ENCODE peak calls at places on chromosome 17, in eight cellular contexts. U is A549; R is CD8-positive, alpha-beta T cell; G is body of pancreas; S is prostate gland; M is ascending aorta; N is uterus; E is HCT116. Y is an unnamed sample.

GRCh38 chr17:31900877-31901276 is 631 bp downstream of the UTP6 start:
- DNase-seq in U (no peak), R (no peak), G (no peak), S (no peak), M (no peak), N (no peak), E (no peak), Y (peak; percentile 11)

GRCh38 chr17:36935681-36936454 is 1.4 kb upstream of the LHX1 start:
- DNase-seq in U (peak; percentile 72), R (no peak), G (no peak), S (no peak), M (no peak), N (no peak), E (no peak), Y (no peak)

GRCh38 chr17:74444406-74444805 is 12.5 kb downstream of the GPRC5C start:
- DNase-seq in U (no peak), R (no peak), G (peak; percentile 84), S (no peak), M (no peak), N (peak; percentile 46), E (no peak), Y (no peak)

GRCh38 chr17:73834684-73835343 is 190.6 kb upstream of the SDK2 start:
- DNase-seq in U (no peak), R (no peak), G (no peak), S (no peak), M (no peak), N (no peak), E (no peak), Y (no peak)

GRCh38 chr17:56918916-56919315 is 5.1 kb upstream of the TRIM25 start:
- DNase-seq in U (no peak), R (no peak), G (no peak), S (no peak), M (no peak), N (no peak), E (no peak), Y (no peak)

GRCh38 chr17:1110524-1110843 is 69.3 kb downstream of the ABR start:
- DNase-seq in U (no peak), R (no peak), G (no peak), S (no peak), M (no peak), N (no peak), E (no peak), Y (no peak)

GRCh38 chr17:43215341-43215740 is 3.7 kb downstream of the TMEM106A start:
- DNase-seq in U (no peak), R (no peak), G (no peak), S (no peak), M (no peak), N (no peak), E (no peak), Y (no peak)

GRCh38 chr17:40354191-40355122 is 10.1 kb downstream of the GJD3 start:
- DNase-seq in U (no peak), R (no peak), G (no peak), S (no peak), M (no peak), N (no peak), E (no peak), Y (no peak)

GRCh38 chr17:7560172-7561027 is 1.3 kb upstream of the SENP3 start:
- DNase-seq in U (peak; percentile 78), R (peak; percentile 55), G (peak; percentile 79), S (peak; percentile 48), M (no peak), N (peak; percentile 66), E (no peak), Y (peak; percentile 57)

GRCh38 chr17:81419886-81420768 is 24.9 kb downstream of the BAHCC1 start:
- DNase-seq in U (peak; percentile 56), R (no peak), G (peak; percentile 59), S (no peak), M (no peak), N (peak; percentile 66), E (no peak), Y (no peak)

GRCh38 chr17:78751447-78752067 is 30.5 kb downstream of the CYTH1 start:
- DNase-seq in U (no peak), R (no peak), G (no peak), S (no peak), M (no peak), N (no peak), E (no peak), Y (no peak)
- H3K4me1 ChIP-seq in U (peaks cover 10% of the 10 kb centered on the region), R (peaks cover 90% of the 10 kb centered on the region), G (peaks cover 42% of the 10 kb centered on the region), S (peaks cover 8% of the 10 kb centered on the region), M (peaks cover 2% of the 10 kb centered on the region), N (no peaks in the 10 kb centered on the region), E (peaks cover 10% of the 10 kb centered on the region), Y (peaks cover 25% of the 10 kb centered on the region)

DNA sequence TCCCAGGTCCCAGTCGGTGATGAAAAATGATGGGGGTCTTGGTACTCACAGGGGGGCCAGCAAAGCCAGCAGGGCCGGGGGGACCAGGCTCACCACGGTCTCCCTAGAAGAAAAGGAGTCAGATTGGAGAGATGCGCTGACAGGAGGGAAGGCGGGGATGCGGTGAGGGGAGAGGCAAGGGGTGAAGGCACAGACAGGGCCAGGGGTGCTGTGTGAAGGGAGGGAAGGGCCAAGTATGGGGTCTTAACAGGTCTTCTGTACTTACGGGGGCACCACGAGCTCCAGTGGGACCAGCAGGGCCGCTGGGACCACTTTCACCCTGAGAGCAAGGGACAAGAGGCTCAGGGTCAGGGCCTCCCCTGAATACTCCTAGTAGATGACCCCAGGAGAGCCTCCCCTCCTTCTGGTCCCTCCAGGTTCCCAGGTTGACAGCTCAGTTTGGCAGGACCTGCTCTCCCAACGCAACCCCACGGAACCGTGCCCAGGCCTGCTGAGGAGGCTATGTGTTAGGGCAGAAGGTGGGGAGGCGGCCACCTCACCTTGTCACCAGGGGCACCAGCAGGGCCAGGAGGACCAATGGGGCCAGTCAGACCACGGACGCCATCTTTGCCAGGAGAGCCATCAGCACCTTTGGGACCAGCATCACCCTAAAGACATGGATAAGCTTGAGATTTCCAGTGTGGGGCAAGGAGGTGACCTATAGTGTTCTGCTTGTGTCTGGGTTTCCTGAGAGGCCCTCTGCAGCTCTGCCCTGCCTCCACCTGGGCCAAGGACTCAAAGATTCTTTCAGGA is 11.0 kb downstream of the COL1A1 start:
- DNase-seq in U (no peak), R (no peak), G (no peak), S (no peak), M (no peak), N (no peak), E (no peak), Y (no peak)
- TF ChIP-seq CTCF in U (no peak), R (no peak), G (no peak), S (no peak), M (no peak), N (no peak), E (no peak), Y (no peak)

DNA sequence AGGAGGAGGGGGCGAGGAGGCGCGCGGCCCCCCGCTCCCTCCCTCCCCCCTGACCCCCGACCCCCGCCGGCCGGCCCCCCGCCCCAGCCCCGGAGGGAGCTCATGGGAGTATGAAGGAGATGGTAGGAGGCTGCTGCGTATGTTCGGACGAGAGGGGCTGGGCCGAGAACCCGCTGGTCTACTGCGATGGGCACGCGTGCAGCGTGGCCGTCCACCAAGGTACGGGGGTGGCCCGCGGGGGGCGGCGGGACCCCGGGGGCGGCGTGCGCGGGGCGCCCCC is 390 bp downstream of the MLLT6 start:
- DNase-seq in U (no peak), R (no peak), G (no peak), S (no peak), M (no peak), N (no peak), E (no peak), Y (no peak)
- H3K4me1 ChIP-seq in U (peaks cover 37% of the 10 kb centered on the region), R (peaks cover 49% of the 10 kb centered on the region), G (peaks cover 36% of the 10 kb centered on the region), S (peaks cover 4% of the 10 kb centered on the region), M (peaks cover 18% of the 10 kb centered on the region), N (no peaks in the 10 kb centered on the region), E (peaks cover 54% of the 10 kb centered on the region), Y (no peaks in the 10 kb centered on the region)

DNA sequence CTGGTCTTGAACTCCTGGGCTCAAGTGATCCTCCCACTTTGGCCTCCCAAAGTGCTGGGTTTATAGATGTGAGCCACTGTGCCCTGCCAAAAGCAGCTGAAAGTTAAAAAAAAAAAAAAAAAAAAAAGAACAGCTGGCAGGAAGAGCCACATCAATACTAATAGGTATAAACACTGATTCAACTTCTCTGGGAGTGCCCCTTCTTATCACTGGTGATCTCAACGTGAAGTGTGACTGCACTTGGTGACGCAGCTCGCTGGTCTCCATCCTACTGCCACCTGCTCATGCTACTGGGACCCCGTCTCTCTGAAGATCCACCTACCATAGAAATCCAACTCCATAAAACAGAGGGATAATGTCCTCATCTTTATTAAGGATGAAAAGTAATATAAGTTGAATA is 40.8 kb downstream of the RNF157 start:
- DNase-seq in U (no peak), R (peak; percentile 64), G (no peak), S (no peak), M (no peak), N (no peak), E (no peak), Y (no peak)
- TF ChIP-seq CTCF in U (no peak), R (no peak), G (no peak), S (no peak), M (no peak), N (no peak), E (no peak), Y (no peak)

GRCh38 chr17:59361916-59362810 is 30.7 kb downstream of the YPEL2 start:
- DNase-seq in U (no peak), R (peak; percentile 47), G (no peak), S (no peak), M (no peak), N (no peak), E (no peak), Y (peak; percentile 56)
- H3K4me1 ChIP-seq in U (peaks cover 31% of the 10 kb centered on the region), R (peaks cover 86% of the 10 kb centered on the region), G (peaks cover 74% of the 10 kb centered on the region), S (peaks cover 21% of the 10 kb centered on the region), M (peaks cover 94% of the 10 kb centered on the region), N (peaks cover 23% of the 10 kb centered on the region), E (peaks cover 25% of the 10 kb centered on the region), Y (peaks cover 5% of the 10 kb centered on the region)

GRCh38 chr17:45155029-45155428 is 6.6 kb upstream of the HEXIM2 start:
- DNase-seq in U (no peak), R (no peak), G (no peak), S (no peak), M (no peak), N (no peak), E (no peak), Y (no peak)
- TF ChIP-seq CTCF in U (no peak), R (no peak), G (no peak), S (no peak), M (no peak), N (no peak), E (no peak), Y (no peak)

DNA sequence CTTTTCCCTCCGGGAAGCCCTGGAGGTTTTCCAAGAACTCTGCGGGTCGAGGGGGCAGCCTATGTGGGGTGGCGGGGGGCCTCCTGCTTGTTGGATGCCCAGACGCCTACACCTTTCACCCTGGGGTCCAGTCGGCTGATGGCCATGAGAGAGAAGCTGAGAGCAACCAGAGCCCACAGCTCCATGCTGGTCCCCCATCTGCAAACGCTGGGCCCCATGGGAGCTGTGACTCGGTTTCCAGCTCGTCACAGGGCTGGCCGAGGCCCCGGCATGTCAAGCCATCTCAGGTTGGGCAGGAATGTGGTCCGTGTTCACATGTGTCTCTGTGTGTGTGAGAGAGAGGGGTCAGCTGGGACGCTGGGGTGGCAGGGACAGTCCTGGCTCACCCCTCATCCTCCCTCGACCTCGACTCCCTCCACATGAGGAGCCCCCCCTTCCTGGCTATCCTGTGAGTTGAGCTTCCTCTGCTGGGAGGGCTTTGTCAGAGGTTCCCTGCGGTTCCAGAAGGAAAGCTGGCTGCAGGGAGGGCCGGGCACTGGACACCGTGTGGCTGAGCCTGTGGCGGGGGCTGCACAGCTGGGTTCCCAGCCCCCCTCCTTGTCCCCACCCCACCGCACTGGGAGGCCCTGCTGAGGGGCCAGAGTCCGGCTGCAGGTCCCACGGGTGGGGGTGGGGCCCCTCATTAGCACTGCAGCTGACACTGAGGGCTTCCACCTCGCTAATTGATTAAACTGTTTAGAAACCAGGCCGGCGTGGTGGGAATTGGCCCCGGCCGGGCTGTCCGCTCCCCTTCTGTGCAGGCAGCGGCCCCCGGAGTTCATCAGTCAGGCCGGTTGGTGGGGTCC is 19.1 kb downstream of the METRNL start:
- DNase-seq in U (no peak), R (no peak), G (no peak), S (no peak), M (no peak), N (no peak), E (no peak), Y (no peak)
- H3K4me1 ChIP-seq in U (peaks cover 10% of the 10 kb centered on the region), R (peaks cover 15% of the 10 kb centered on the region), G (peaks cover 55% of the 10 kb centered on the region), S (peaks cover 10% of the 10 kb centered on the region), M (peaks cover 46% of the 10 kb centered on the region), N (no peaks in the 10 kb centered on the region), E (peaks cover 32% of the 10 kb centered on the region), Y (no peaks in the 10 kb centered on the region)

Y was measured in foreskin keratinocyte.